ENCODE peak calls at places on chromosomes 1 and 21, in five cellular contexts. X is NT2/D1, D is HEK293T, M is H1, Q is HepG2. B is an unnamed sample.

GRCh38 chr1:235221653-235222052 is 60.6 kb upstream of the RBM34 start:
- DNase-seq in Q (no peak), D (no peak), X (no peak), M (no peak), B (no peak)

GRCh38 chr1:36157115-36157903 is 1.3 kb downstream of the MAP7D1 start:
- DNase-seq in X (no peak), M (no peak), D (no peak), Q (no peak), B (no peak)

GRCh38 chr1:67159233-67159632 is 7.0 kb upstream of the IL23R start:
- DNase-seq in M (no peak), D (no peak), Q (no peak), X (no peak), B (no peak)

GRCh38 chr1:170377896-170378634 is 153.9 kb upstream of the GORAB start:
- DNase-seq in M (no peak), D (no peak), X (no peak), Q (no peak), B (no peak)

GRCh38 chr1:47616906-47617305 is 179.1 kb downstream of the FOXD2 start:
- DNase-seq in Q (no peak), D (no peak), M (no peak), X (no peak), B (no peak)

GRCh38 chr1:51341876-51342496 is 11.6 kb upstream of the TTC39A start:
- DNase-seq in M (no peak), X (no peak), Q (no peak), D (no peak), B (peak; percentile 11)

GRCh38 chr1:27296773-27297214 is 25.2 kb upstream of the TMEM222 start:
- DNase-seq in D (peak; percentile 71), X (no peak), M (peak; percentile 94), Q (peak; percentile 31), B (no peak)

GRCh38 chr1:232416026-232416568 is 213.8 kb downstream of the SIPA1L2 start:
- DNase-seq in D (no peak), Q (no peak), X (no peak), M (no peak), B (no peak)

GRCh38 chr1:8986814-8987190 is 39.4 kb downstream of the SLC2A7 start:
- DNase-seq in Q (no peak), X (no peak), M (no peak), D (no peak), B (no peak)

GRCh38 chr1:154062309-154062708 is 71.7 kb downstream of the RPS27 start:
- DNase-seq in Q (no peak), D (no peak), X (no peak), M (no peak), B (no peak)

GRCh38 chr21:43733529-43734071 is 14.7 kb downstream of the PDXK start:
- DNase-seq in M (no peak), D (no peak), X (no peak), Q (no peak), B (no peak)

GRCh38 chr1:200673952-200674823 is 4.5 kb upstream of the DDX59 start:
- DNase-seq in D (no peak), M (no peak), Q (no peak), X (no peak), B (no peak)

GRCh38 chr1:162003825-162004205 is 19.9 kb downstream of the OLFML2B start:
- DNase-seq in X (no peak), D (no peak), Q (no peak), M (no peak), B (no peak)

GRCh38 chr1:58848818-58849411 is 65.1 kb upstream of the JUN start:
- DNase-seq in Q (peak; percentile 25), M (no peak), D (no peak), X (peak; percentile 36), B (no peak)

GRCh38 chr1:86774305-86775304 is 70.2 kb downstream of the SH3GLB1 start:
- DNase-seq in Q (peak; percentile 100), X (peak; percentile 36), D (peak; percentile 69), M (no peak), B (peak; percentile 66)

GRCh38 chr1:58551741-58552140 is 5.2 kb upstream of the OMA1 start:
- DNase-seq in X (no peak), Q (no peak), D (no peak), M (no peak), B (no peak)

GRCh38 chr1:224615861-224616760 is at the start of gene CNIH3:
- DNase-seq in Q (no peak), D (peak; percentile 85), M (peak; percentile 89), X (peak; percentile 91), B (no peak)

GRCh38 chr21:42593007-42593814 is 60.2 kb upstream of the PDE9A start:
- DNase-seq in M (peak; percentile 85), X (peak; percentile 76), D (peak; percentile 92), Q (peak; percentile 48), B (no peak)

GRCh38 chr1:161182214-161182613 is 4.9 kb upstream of the B4GALT3 start:
- DNase-seq in M (no peak), D (no peak), X (no peak), Q (no peak), B (peak; percentile 63)

GRCh38 chr1:198620951-198621824 is 17.7 kb upstream of the PTPRC start:
- DNase-seq in Q (no peak), D (no peak), X (no peak), M (no peak), B (peak; percentile 93)

GRCh38 chr21:44094832-44095231 is 12.4 kb upstream of the PWP2 start:
- DNase-seq in M (no peak), D (no peak), Q (no peak), X (no peak), B (no peak)

GRCh38 chr1:153426809-153427208 is 10.5 kb downstream of the S100A7A start:
- DNase-seq in X (no peak), D (no peak), Q (no peak), M (no peak), B (no peak)

GRCh38 chr1:233328661-233329498 is 1.4 kb downstream of the MAP3K21 start:
- DNase-seq in D (no peak), M (no peak), X (no peak), Q (no peak), B (no peak)

GRCh38 chr1:49544615-49545014 is 479.1 kb downstream of the AGBL4 start:
- DNase-seq in X (no peak), D (no peak), M (no peak), Q (no peak), B (no peak)

GRCh38 chr21:41374177-41374712 is 12.4 kb downstream of the MX2 start:
- DNase-seq in M (no peak), Q (no peak), D (no peak), X (no peak), B (no peak)

GRCh38 chr1:101738475-101738874 is 258.3 kb downstream of the OLFM3 start:
- DNase-seq in Q (no peak), M (no peak), D (no peak), X (no peak), B (no peak)

GRCh38 chr21:38349111-38349746 is 92.4 kb downstream of the KCNJ15 start:
- DNase-seq in Q (no peak), D (no peak), M (no peak), X (no peak), B (no peak)

GRCh38 chr1:61046434-61046833 is 35.9 kb upstream of the NFIA start:
- DNase-seq in Q (no peak), D (no peak), X (no peak), M (no peak), B (no peak)

GRCh38 chr1:151819951-151820623 is 11.5 kb downstream of the RORC start:
- DNase-seq in M (no peak), Q (no peak), X (no peak), D (no peak), B (no peak)

GRCh38 chr1:221458430-221459156 is 283.3 kb downstream of the DUSP10 start:
- DNase-seq in Q (no peak), D (no peak), M (no peak), X (no peak), B (no peak)

GRCh38 chr1:180003026-180003695 is 48.6 kb downstream of the CEP350 start:
- DNase-seq in D (no peak), X (no peak), M (no peak), Q (no peak), B (peak; percentile 44)

GRCh38 chr1:198258491-198258890 is 101.7 kb downstream of the NEK7 start:
- DNase-seq in M (no peak), D (no peak), X (no peak), Q (no peak), B (peak; percentile 26)

GRCh38 chr1:187336769-187337168 is 508.0 kb downstream of the PLA2G4A start:
- DNase-seq in Q (no peak), M (no peak), D (no peak), X (no peak), B (no peak)

GRCh38 chr1:10179751-10180150 is 30.6 kb upstream of the KIF1B start:
- DNase-seq in Q (no peak), D (no peak), X (no peak), M (no peak), B (no peak)

GRCh38 chr1:85339089-85339488 is 62.7 kb upstream of the BCL10 start:
- DNase-seq in D (no peak), X (no peak), Q (peak; percentile 42), M (no peak), B (no peak)

GRCh38 chr1:113660053-113660452 is 99.2 kb downstream of the PHTF1 start:
- DNase-seq in D (no peak), X (no peak), M (no peak), Q (no peak), B (no peak)
- TF ChIP-seq SUZ12 in D (no peak), X (no peak), M (no peak), Q (no peak), B (no peak)

GRCh38 chr1:165854101-165854845 is 26.9 kb downstream of the UCK2 start:
- DNase-seq in Q (no peak), D (no peak), X (no peak), M (no peak), B (no peak)
- TF ChIP-seq SUZ12 in Q (no peak), D (no peak), X (no peak), M (no peak), B (no peak)

DNA sequence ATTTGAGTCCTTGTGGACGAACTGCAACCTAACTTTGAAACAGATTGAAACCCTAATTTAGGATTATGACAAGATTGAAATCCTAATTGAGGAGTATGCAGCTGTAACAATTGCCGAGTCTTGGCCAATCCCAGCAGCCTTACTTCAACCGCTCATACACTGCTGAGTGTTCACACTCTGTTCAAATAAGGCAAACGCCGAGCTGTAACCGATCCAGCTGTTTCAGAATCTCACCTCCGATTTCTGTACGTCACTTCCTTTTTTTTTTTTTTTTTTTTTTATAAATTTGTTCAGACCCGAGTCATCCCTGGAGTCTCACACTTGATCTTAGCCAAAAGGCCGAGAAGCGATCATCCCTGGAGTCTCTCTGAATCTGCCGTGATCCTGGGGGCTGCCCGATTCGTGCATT is 22.3 kb upstream of the ATP5PO start:
- DNase-seq in M (peak; percentile 33), D (no peak), Q (no peak), X (no peak), B (no peak)
- TF ChIP-seq SUZ12 in M (no peak), D (no peak), Q (no peak), X (no peak), B (no peak)

GRCh38 chr1:182672487-182672836 is 11.9 kb downstream of the RGS8 start:
- DNase-seq in X (no peak), M (no peak), D (no peak), Q (no peak), B (no peak)

GRCh38 chr1:182677393-182678098 is 6.8 kb downstream of the RGS8 start:
- DNase-seq in X (no peak), M (no peak), D (no peak), Q (no peak), B (peak; percentile 61)

GRCh38 chr1:182679684-182680083 is 4.7 kb downstream of the RGS8 start:
- DNase-seq in M (no peak), X (no peak), D (no peak), Q (no peak), B (no peak)

GRCh38 chr1:182674346-182675246 is 9.8 kb downstream of the RGS8 start:
- DNase-seq in Q (no peak), X (no peak), M (no peak), D (no peak), B (no peak)

GRCh38 chr1:182676321-182676720 is 8.1 kb downstream of the RGS8 start:
- DNase-seq in Q (no peak), X (no peak), M (no peak), D (no peak), B (no peak)
- TF ChIP-seq SUZ12 in Q (no peak), X (no peak), M (no peak), D (no peak), B (no peak)

B was measured in GM12878.